ENCODE peak calls at places on chromosomes 13 and 19, in ten cellular contexts. One of them, this sample, is unnamed.
A peak's percentile ranks its signal among the peaks of the same experiment; 100 is the strongest.

GRCh38 chr19:19405919-19406877 is 723 bp downstream of the GATAD2A start:
- DNase-seq in hippocampal formation: no peak
- DNase-seq in Right ventricle myocardium superior: peak; percentile 67
- DNase-seq in stimulated activated CD4-positive, alpha-beta T cell treated with anti-CD3 and anti-CD28 coated beads, TNF-alpha, amount 100 ng/mL, for 4 hours: peak; percentile 25
- DNase-seq in fibroblast of pulmonary artery: peak; percentile 52
- DNase-seq in left colon: peak; percentile 67
- DNase-seq in smooth muscle cell of the brain vasculature: no peak
- DNase-seq in NCI-H2107: no peak
- DNase-seq in activated CD4-positive, alpha-beta T cell treated with anti-CD3 and anti-CD28 coated beads for 4 hours: peak; percentile 63
- DNase-seq in naive thymus-derived CD8-positive, alpha-beta T cell: peak; percentile 34
- DNase-seq in this sample: peak; percentile 28

GRCh38 chr13:19618925-19619324 is 14.5 kb upstream of the MPHOSPH8 start:
- DNase-seq in stimulated activated CD4-positive, alpha-beta T cell treated with anti-CD3 and anti-CD28 coated beads, TNF-alpha, amount 100 ng/mL, for 4 hours: no peak
- DNase-seq in naive thymus-derived CD8-positive, alpha-beta T cell: no peak
- DNase-seq in hippocampal formation: no peak
- DNase-seq in activated CD4-positive, alpha-beta T cell treated with anti-CD3 and anti-CD28 coated beads for 4 hours: no peak
- DNase-seq in left colon: no peak
- DNase-seq in fibroblast of pulmonary artery: peak; percentile 57
- DNase-seq in NCI-H2107: no peak
- DNase-seq in smooth muscle cell of the brain vasculature: no peak
- DNase-seq in Right ventricle myocardium superior: no peak
- DNase-seq in this sample: no peak

GRCh38 chr19:5805465-5806132 is 732 bp downstream of the NRTN start:
- DNase-seq in naive thymus-derived CD8-positive, alpha-beta T cell: peak; percentile 43
- DNase-seq in NCI-H2107: peak; percentile 41
- DNase-seq in smooth muscle cell of the brain vasculature: no peak
- DNase-seq in left colon: peak; percentile 85
- DNase-seq in activated CD4-positive, alpha-beta T cell treated with anti-CD3 and anti-CD28 coated beads for 4 hours: peak; percentile 56
- DNase-seq in stimulated activated CD4-positive, alpha-beta T cell treated with anti-CD3 and anti-CD28 coated beads, TNF-alpha, amount 100 ng/mL, for 4 hours: no peak
- DNase-seq in Right ventricle myocardium superior: peak; percentile 76
- DNase-seq in hippocampal formation: no peak
- DNase-seq in fibroblast of pulmonary artery: peak; percentile 36
- DNase-seq in this sample: peak; percentile 51

GRCh38 chr13:99218126-99218525 is 17.5 kb downstream of the UBAC2 start:
- DNase-seq in hippocampal formation: no peak
- DNase-seq in fibroblast of pulmonary artery: no peak
- DNase-seq in stimulated activated CD4-positive, alpha-beta T cell treated with anti-CD3 and anti-CD28 coated beads, TNF-alpha, amount 100 ng/mL, for 4 hours: no peak
- DNase-seq in NCI-H2107: no peak
- DNase-seq in naive thymus-derived CD8-positive, alpha-beta T cell: no peak
- DNase-seq in left colon: no peak
- DNase-seq in Right ventricle myocardium superior: no peak
- DNase-seq in activated CD4-positive, alpha-beta T cell treated with anti-CD3 and anti-CD28 coated beads for 4 hours: no peak
- DNase-seq in smooth muscle cell of the brain vasculature: no peak
- DNase-seq in this sample: no peak

GRCh38 chr19:4636151-4636717 is 3.1 kb upstream of the TNFAIP8L1 start:
- DNase-seq in NCI-H2107: peak; percentile 44
- DNase-seq in stimulated activated CD4-positive, alpha-beta T cell treated with anti-CD3 and anti-CD28 coated beads, TNF-alpha, amount 100 ng/mL, for 4 hours: peak; percentile 54
- DNase-seq in hippocampal formation: no peak
- DNase-seq in smooth muscle cell of the brain vasculature: no peak
- DNase-seq in activated CD4-positive, alpha-beta T cell treated with anti-CD3 and anti-CD28 coated beads for 4 hours: peak; percentile 65
- DNase-seq in Right ventricle myocardium superior: peak; percentile 84
- DNase-seq in left colon: peak; percentile 73
- DNase-seq in naive thymus-derived CD8-positive, alpha-beta T cell: peak; percentile 70
- DNase-seq in fibroblast of pulmonary artery: peak; percentile 51
- DNase-seq in this sample: peak; percentile 61

GRCh38 chr13:77691871-77692270 is 5.6 kb upstream of the SLAIN1 start:
- DNase-seq in left colon: no peak
- DNase-seq in Right ventricle myocardium superior: no peak
- DNase-seq in hippocampal formation: no peak
- DNase-seq in naive thymus-derived CD8-positive, alpha-beta T cell: no peak
- DNase-seq in NCI-H2107: no peak
- DNase-seq in stimulated activated CD4-positive, alpha-beta T cell treated with anti-CD3 and anti-CD28 coated beads, TNF-alpha, amount 100 ng/mL, for 4 hours: no peak
- DNase-seq in fibroblast of pulmonary artery: no peak
- DNase-seq in activated CD4-positive, alpha-beta T cell treated with anti-CD3 and anti-CD28 coated beads for 4 hours: no peak
- DNase-seq in smooth muscle cell of the brain vasculature: no peak
- DNase-seq in this sample: no peak

GRCh38 chr19:49749771-49750170 is 13.3 kb downstream of the TSKS start:
- DNase-seq in activated CD4-positive, alpha-beta T cell treated with anti-CD3 and anti-CD28 coated beads for 4 hours: no peak
- DNase-seq in naive thymus-derived CD8-positive, alpha-beta T cell: no peak
- DNase-seq in smooth muscle cell of the brain vasculature: no peak
- DNase-seq in hippocampal formation: no peak
- DNase-seq in stimulated activated CD4-positive, alpha-beta T cell treated with anti-CD3 and anti-CD28 coated beads, TNF-alpha, amount 100 ng/mL, for 4 hours: no peak
- DNase-seq in Right ventricle myocardium superior: no peak
- DNase-seq in NCI-H2107: no peak
- DNase-seq in left colon: no peak
- DNase-seq in fibroblast of pulmonary artery: no peak
- DNase-seq in this sample: no peak

GRCh38 chr13:30905932-30906383 is at the start of gene MEDAG:
- DNase-seq in naive thymus-derived CD8-positive, alpha-beta T cell: no peak
- DNase-seq in stimulated activated CD4-positive, alpha-beta T cell treated with anti-CD3 and anti-CD28 coated beads, TNF-alpha, amount 100 ng/mL, for 4 hours: no peak
- DNase-seq in smooth muscle cell of the brain vasculature: no peak
- DNase-seq in activated CD4-positive, alpha-beta T cell treated with anti-CD3 and anti-CD28 coated beads for 4 hours: no peak
- DNase-seq in NCI-H2107: no peak
- DNase-seq in fibroblast of pulmonary artery: peak; percentile 87
- DNase-seq in hippocampal formation: no peak
- DNase-seq in left colon: peak; percentile 18
- DNase-seq in Right ventricle myocardium superior: peak; percentile 90
- DNase-seq in this sample: no peak

GRCh38 chr13:40518481-40518882 is 148.0 kb downstream of the FOXO1 start:
- DNase-seq in hippocampal formation: no peak
- DNase-seq in left colon: no peak
- DNase-seq in smooth muscle cell of the brain vasculature: no peak
- DNase-seq in stimulated activated CD4-positive, alpha-beta T cell treated with anti-CD3 and anti-CD28 coated beads, TNF-alpha, amount 100 ng/mL, for 4 hours: peak; percentile 27
- DNase-seq in naive thymus-derived CD8-positive, alpha-beta T cell: no peak
- DNase-seq in NCI-H2107: no peak
- DNase-seq in activated CD4-positive, alpha-beta T cell treated with anti-CD3 and anti-CD28 coated beads for 4 hours: peak; percentile 68
- DNase-seq in fibroblast of pulmonary artery: no peak
- DNase-seq in Right ventricle myocardium superior: no peak
- DNase-seq in this sample: peak; percentile 60

GRCh38 chr13:40230833-40231266 is 435.6 kb downstream of the FOXO1 start:
- DNase-seq in naive thymus-derived CD8-positive, alpha-beta T cell: no peak
- DNase-seq in smooth muscle cell of the brain vasculature: no peak
- DNase-seq in activated CD4-positive, alpha-beta T cell treated with anti-CD3 and anti-CD28 coated beads for 4 hours: no peak
- DNase-seq in NCI-H2107: no peak
- DNase-seq in hippocampal formation: no peak
- DNase-seq in Right ventricle myocardium superior: no peak
- DNase-seq in left colon: no peak
- DNase-seq in stimulated activated CD4-positive, alpha-beta T cell treated with anti-CD3 and anti-CD28 coated beads, TNF-alpha, amount 100 ng/mL, for 4 hours: no peak
- DNase-seq in fibroblast of pulmonary artery: peak; percentile 74
- DNase-seq in this sample: no peak

GRCh38 chr13:24075137-24075975 is 85.2 kb upstream of the SPATA13 start:
- DNase-seq in naive thymus-derived CD8-positive, alpha-beta T cell: no peak
- DNase-seq in activated CD4-positive, alpha-beta T cell treated with anti-CD3 and anti-CD28 coated beads for 4 hours: no peak
- DNase-seq in left colon: no peak
- DNase-seq in smooth muscle cell of the brain vasculature: no peak
- DNase-seq in Right ventricle myocardium superior: no peak
- DNase-seq in fibroblast of pulmonary artery: peak; percentile 18
- DNase-seq in stimulated activated CD4-positive, alpha-beta T cell treated with anti-CD3 and anti-CD28 coated beads, TNF-alpha, amount 100 ng/mL, for 4 hours: no peak
- DNase-seq in NCI-H2107: no peak
- DNase-seq in hippocampal formation: no peak
- DNase-seq in this sample: no peak

GRCh38 chr19:47609885-47610545 is 1.1 kb downstream of the BICRA start:
- DNase-seq in fibroblast of pulmonary artery: peak; percentile 47
- DNase-seq in stimulated activated CD4-positive, alpha-beta T cell treated with anti-CD3 and anti-CD28 coated beads, TNF-alpha, amount 100 ng/mL, for 4 hours: peak; percentile 13
- DNase-seq in left colon: peak; percentile 71
- DNase-seq in Right ventricle myocardium superior: peak; percentile 67
- DNase-seq in activated CD4-positive, alpha-beta T cell treated with anti-CD3 and anti-CD28 coated beads for 4 hours: peak; percentile 49
- DNase-seq in hippocampal formation: peak; percentile 60
- DNase-seq in smooth muscle cell of the brain vasculature: no peak
- DNase-seq in NCI-H2107: no peak
- DNase-seq in naive thymus-derived CD8-positive, alpha-beta T cell: peak; percentile 51
- DNase-seq in this sample: peak; percentile 18

GRCh38 chr13:48222358-48223015 is 10.5 kb upstream of the ITM2B start:
- DNase-seq in activated CD4-positive, alpha-beta T cell treated with anti-CD3 and anti-CD28 coated beads for 4 hours: no peak
- DNase-seq in hippocampal formation: no peak
- DNase-seq in left colon: no peak
- DNase-seq in fibroblast of pulmonary artery: peak; percentile 65
- DNase-seq in stimulated activated CD4-positive, alpha-beta T cell treated with anti-CD3 and anti-CD28 coated beads, TNF-alpha, amount 100 ng/mL, for 4 hours: no peak
- DNase-seq in naive thymus-derived CD8-positive, alpha-beta T cell: no peak
- DNase-seq in Right ventricle myocardium superior: peak; percentile 76
- DNase-seq in NCI-H2107: no peak
- DNase-seq in smooth muscle cell of the brain vasculature: no peak
- DNase-seq in this sample: no peak

GRCh38 chr13:23718916-23719470 is 148.8 kb downstream of the TNFRSF19 start:
- DNase-seq in left colon: no peak
- DNase-seq in NCI-H2107: no peak
- DNase-seq in smooth muscle cell of the brain vasculature: no peak
- DNase-seq in fibroblast of pulmonary artery: no peak
- DNase-seq in Right ventricle myocardium superior: no peak
- DNase-seq in stimulated activated CD4-positive, alpha-beta T cell treated with anti-CD3 and anti-CD28 coated beads, TNF-alpha, amount 100 ng/mL, for 4 hours: no peak
- DNase-seq in naive thymus-derived CD8-positive, alpha-beta T cell: no peak
- DNase-seq in hippocampal formation: no peak
- DNase-seq in activated CD4-positive, alpha-beta T cell treated with anti-CD3 and anti-CD28 coated beads for 4 hours: no peak
- DNase-seq in this sample: no peak

GRCh38 chr19:29587518-29587986 is 18.5 kb upstream of the POP4 start:
- DNase-seq in naive thymus-derived CD8-positive, alpha-beta T cell: peak; percentile 39
- DNase-seq in hippocampal formation: no peak
- DNase-seq in Right ventricle myocardium superior: no peak
- DNase-seq in NCI-H2107: no peak
- DNase-seq in activated CD4-positive, alpha-beta T cell treated with anti-CD3 and anti-CD28 coated beads for 4 hours: peak; percentile 40
- DNase-seq in left colon: no peak
- DNase-seq in stimulated activated CD4-positive, alpha-beta T cell treated with anti-CD3 and anti-CD28 coated beads, TNF-alpha, amount 100 ng/mL, for 4 hours: no peak
- DNase-seq in smooth muscle cell of the brain vasculature: no peak
- DNase-seq in fibroblast of pulmonary artery: no peak
- DNase-seq in this sample: peak; percentile 48

This sample was measured in activated gamma-delta T cell treated with anti-CD3 and anti-CD28 coated beads, Interleukin-2, amount 50 U/mL, for 16 hours.